ENCODE peak calls at places on chromosome 18, in five cellular contexts. L, G, F, X and W are unnamed samples.

GRCh38 chr18:21803495-21803894 is 62.9 kb downstream of the MIB1 start:
- DNase-seq in L (no peak), G (no peak), F (no peak), X (no peak), W (no peak)

GRCh38 chr18:46155652-46156051 is 51.5 kb downstream of the HAUS1 start:
- DNase-seq in L (peak; percentile 93), G (no peak), F (peak; percentile 11), X (no peak), W (no peak)

GRCh38 chr18:9160014-9160413 is 23.4 kb downstream of the ANKRD12 start:
- DNase-seq in L (no peak), G (no peak), F (no peak), X (no peak), W (no peak)

GRCh38 chr18:5515007-5515744 is 28.6 kb downstream of the EPB41L3 start:
- DNase-seq in L (no peak), G (no peak), F (no peak), X (no peak), W (no peak)

GRCh38 chr18:27017901-27018500 is 152.5 kb upstream of the AQP4 start:
- DNase-seq in L (no peak), G (no peak), F (no peak), X (no peak), W (no peak)

GRCh38 chr18:24187689-24188088 is 48.8 kb downstream of the CABYR start:
- DNase-seq in L (no peak), G (no peak), F (no peak), X (no peak), W (no peak)

GRCh38 chr18:71850602-71851001 is 693.5 kb downstream of the CBLN2 start:
- DNase-seq in L (no peak), G (no peak), F (no peak), X (no peak), W (no peak)

GRCh38 chr18:23826850-23827620 is 137.8 kb downstream of the LAMA3 start:
- DNase-seq in L (no peak), G (no peak), F (no peak), X (no peak), W (no peak)

GRCh38 chr18:3983351-3983969 is 471.6 kb downstream of the DLGAP1 start:
- DNase-seq in L (no peak), G (no peak), F (no peak), X (no peak), W (no peak)

GRCh38 chr18:63684718-63685117 is 18.0 kb upstream of the SERPINB11 start:
- DNase-seq in L (no peak), G (no peak), F (no peak), X (no peak), W (no peak)

GRCh38 chr18:10261315-10262276 is 192.8 kb upstream of the APCDD1 start:
- DNase-seq in L (no peak), G (no peak), F (no peak), X (no peak), W (no peak)

GRCh38 chr18:22302152-22302551 is 115.6 kb downstream of the CTAGE1 start:
- DNase-seq in L (no peak), G (no peak), F (no peak), X (no peak), W (no peak)

GRCh38 chr18:74485860-74486849 is 10.0 kb upstream of the CNDP2 start:
- DNase-seq in L (no peak), G (no peak), F (no peak), X (no peak), W (no peak)

GRCh38 chr18:57198025-57198424 is 51.1 kb downstream of the BOD1L2 start:
- DNase-seq in L (no peak), G (no peak), F (no peak), X (no peak), W (no peak)

GRCh38 chr18:62183578-62184195 is 3.2 kb downstream of the PIGN start:
- DNase-seq in L (no peak), G (no peak), F (peak; percentile 51), X (no peak), W (peak; percentile 49)

GRCh38 chr18:58661423-58661822 is 9.8 kb upstream of the MALT1 start:
- DNase-seq in L (no peak), G (no peak), F (no peak), X (no peak), W (no peak)

GRCh38 chr18:58532298-58532697 is 96.6 kb downstream of the ALPK2 start:
- DNase-seq in L (no peak), G (no peak), F (no peak), X (no peak), W (peak; percentile 46)

GRCh38 chr18:21820035-21820810 is 79.6 kb downstream of the MIB1 start:
- DNase-seq in L (no peak), G (no peak), F (no peak), X (no peak), W (no peak)

GRCh38 chr18:74511823-74512222 is 15.7 kb downstream of the CNDP2 start:
- DNase-seq in L (peak; percentile 24), G (no peak), F (no peak), X (peak; percentile 51), W (peak; percentile 44)

GRCh38 chr18:21049306-21049705 is 62.3 kb downstream of the ROCK1 start:
- DNase-seq in L (no peak), G (no peak), F (no peak), X (no peak), W (no peak)

GRCh38 chr18:42781298-42781815 is 334.1 kb downstream of the RIT2 start:
- DNase-seq in L (no peak), G (no peak), F (no peak), X (no peak), W (peak; percentile 48)

GRCh38 chr18:48629730-48630324 is 91.0 kb downstream of the CTIF start:
- DNase-seq in L (peak; percentile 93), G (no peak), F (no peak), X (no peak), W (no peak)

GRCh38 chr18:76052196-76052595 is 442.8 kb downstream of the ZNF516 start:
- DNase-seq in L (no peak), G (no peak), F (no peak), X (no peak), W (no peak)

GRCh38 chr18:13366131-13366530 is 147.6 kb downstream of the LDLRAD4 start:
- DNase-seq in L (no peak), G (no peak), F (no peak), X (no peak), W (peak; percentile 69)

GRCh38 chr18:6942742-6943141 is 174.9 kb downstream of the LAMA1 start:
- DNase-seq in L (no peak), G (no peak), F (no peak), X (no peak), W (no peak)

GRCh38 chr18:69031571-69032451 is 233.9 kb downstream of the CCDC102B start:
- DNase-seq in L (no peak), G (no peak), F (no peak), X (no peak), W (no peak)

GRCh38 chr18:48230459-48231113 is 178.6 kb downstream of the ZBTB7C start:
- DNase-seq in L (peak; percentile 89), G (peak; percentile 56), F (no peak), X (no peak), W (peak; percentile 94)

GRCh38 chr18:51522821-51523220 is 325.3 kb upstream of the MEX3C start:
- DNase-seq in L (no peak), G (no peak), F (no peak), X (no peak), W (no peak)

GRCh38 chr18:24003903-24004640 is 10.5 kb upstream of the TTC39C start:
- DNase-seq in L (no peak), G (no peak), F (no peak), X (no peak), W (no peak)